ENCODE peak calls at places on chromosomes 4 and X, in ten cellular contexts. B, E, D, A, P, J, Y, R, W and M are unnamed samples.

GRCh38 chr4:139875456-139875855 is 209.8 kb downstream of the MGST2 start:
- DNase-seq in B (peak), E (no peak), D (no peak), A (no peak), P (no peak), J (no peak), Y (no peak), R (no peak), W (no peak), M (no peak)

GRCh38 chrX:74925210-74926088 is at the start of gene NEXMIF:
- DNase-seq in B (no peak), E (no peak), D (peak), A (peak), P (no peak), J (no peak), Y (peak), R (peak), W (no peak), M (no peak)

GRCh38 chr4:53010320-53010719 is 148.2 kb downstream of the RASL11B start:
- DNase-seq in B (no peak), E (no peak), D (no peak), A (peak), P (no peak), J (peak), Y (no peak), R (peak), W (no peak), M (no peak)

GRCh38 chr4:34108456-34108855 is 2135.9 kb downstream of the ARAP2 start:
- DNase-seq in B (no peak), E (no peak), D (no peak), A (peak), P (no peak), J (peak), Y (no peak), R (no peak), W (no peak), M (no peak)

GRCh38 chrX:44874481-44875184 is 1.6 kb downstream of the KDM6A start:
- DNase-seq in B (peak), E (peak), D (no peak), A (peak), P (peak), J (no peak), Y (peak), R (no peak), W (no peak), M (no peak)

GRCh38 chr4:6858997-6859396 is 50.6 kb upstream of the TBC1D14 start:
- DNase-seq in B (no peak), E (no peak), D (no peak), A (no peak), P (no peak), J (no peak), Y (no peak), R (no peak), W (no peak), M (no peak)

GRCh38 chrX:100449696-100450606 is 39.9 kb upstream of the PCDH19 start:
- DNase-seq in B (peak), E (peak), D (no peak), A (no peak), P (no peak), J (no peak), Y (no peak), R (no peak), W (no peak), M (no peak)

GRCh38 chrX:6120329-6120728 is 108.3 kb downstream of the NLGN4X start:
- DNase-seq in B (no peak), E (no peak), D (no peak), A (no peak), P (no peak), J (no peak), Y (no peak), R (no peak), W (no peak), M (no peak)

GRCh38 chrX:120999413-120999812 is 13.9 kb upstream of the CT47A1 start:
- DNase-seq in B (no peak), E (no peak), D (no peak), A (no peak), P (no peak), J (no peak), Y (no peak), R (no peak), W (no peak), M (no peak)

GRCh38 chrX:121000589-121000988 is 15.0 kb upstream of the CT47A1 start:
- DNase-seq in B (no peak), E (no peak), D (no peak), A (no peak), P (no peak), J (no peak), Y (no peak), R (no peak), W (no peak), M (no peak)
- TF ChIP-seq CTCF in B (peak), E (peak), D (peak), A (no peak), P (no peak), J (no peak), Y (no peak), R (no peak), W (no peak), M (peak)

GRCh38 chr4:38322709-38323108 is 341.3 kb upstream of the KLF3 start:
- DNase-seq in B (no peak), E (peak), D (no peak), A (peak), P (no peak), J (peak), Y (no peak), R (no peak), W (no peak), M (no peak)
- TF ChIP-seq CTCF in B (no peak), E (no peak), D (no peak), A (peak), P (no peak), J (no peak), Y (no peak), R (no peak), W (no peak), M (no peak)

GRCh38 chrX:48972214-48973164 is 845 bp upstream of the KCND1 start:
- DNase-seq in B (peak), E (peak), D (peak), A (peak), P (peak), J (peak), Y (peak), R (peak), W (peak), M (no peak)
- TF ChIP-seq CTCF in B (peak), E (peak), D (peak), A (peak), P (peak), J (peak), Y (peak), R (peak), W (peak), M (no peak)

GRCh38 chrX:71652405-71652804 is 14.9 kb upstream of the LOC101059915 start:
- DNase-seq in B (peak), E (peak), D (no peak), A (peak), P (peak), J (peak), Y (no peak), R (no peak), W (no peak), M (no peak)

GRCh38 chrX:71653344-71653743 is 14.0 kb upstream of the LOC101059915 start:
- DNase-seq in B (no peak), E (no peak), D (no peak), A (no peak), P (no peak), J (no peak), Y (no peak), R (no peak), W (no peak), M (no peak)

DNA sequence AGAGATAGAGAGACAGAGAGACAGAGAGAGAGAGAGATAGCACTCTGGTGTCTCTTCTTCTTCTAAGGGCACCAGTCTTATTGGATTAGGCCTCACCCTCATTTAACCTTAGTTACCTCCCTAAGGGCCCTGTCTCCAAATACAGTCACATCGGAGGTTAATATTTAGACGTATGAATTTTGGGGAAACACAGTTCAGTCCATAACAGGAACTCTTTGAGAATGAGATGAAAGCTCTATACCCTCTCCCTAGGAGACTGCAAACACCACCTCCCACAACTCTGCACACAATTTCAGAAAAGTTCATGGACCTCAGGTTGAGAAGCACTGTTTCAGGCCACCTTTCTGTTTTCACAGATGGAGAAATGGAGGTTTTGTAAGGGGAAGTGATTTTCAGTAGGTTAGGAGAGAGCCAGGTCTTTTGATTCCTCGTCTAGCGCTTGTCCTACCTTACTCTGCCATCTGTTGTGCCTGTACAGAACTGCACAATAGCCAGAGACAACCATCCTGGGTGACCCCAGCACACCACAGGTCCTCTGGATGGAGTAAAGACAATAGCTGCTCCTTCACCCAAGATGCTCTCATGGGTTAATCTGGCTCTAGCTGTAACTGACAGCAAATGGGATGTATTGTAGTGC is 16.9 kb upstream of the LOC101059915 start:
- DNase-seq in B (no peak), E (no peak), D (no peak), A (no peak), P (peak), J (no peak), Y (no peak), R (no peak), W (no peak), M (no peak)
- TF ChIP-seq CTCF in B (peak), E (peak), D (no peak), A (no peak), P (no peak), J (peak), Y (peak), R (no peak), W (no peak), M (no peak)